ENCODE peak calls at places on chromosome X, in seven cellular contexts. T, Q, R, A, P, M and O are unnamed samples.

GRCh38 chrX:15579778-15580747 is 20.7 kb downstream of the ACE2 start:
- DNase-seq in T (no peak), Q (no peak), R (no peak), A (no peak), P (no peak), M (peak; percentile 92), O (no peak)

GRCh38 chrX:136541294-136541693 is 9.3 kb downstream of the VGLL1 start:
- DNase-seq in T (no peak), Q (no peak), R (no peak), A (no peak), P (no peak), M (peak; percentile 34), O (no peak)

GRCh38 chrX:10189317-10190268 is 32.8 kb downstream of the CLCN4 start:
- DNase-seq in T (peak; percentile 69), Q (peak; percentile 77), R (peak; percentile 44), A (peak; percentile 44), P (peak; percentile 31), M (peak; percentile 80), O (peak; percentile 43)

GRCh38 chrX:154057790-154058189 is 38.1 kb upstream of the IRAK1 start:
- DNase-seq in T (no peak), Q (no peak), R (no peak), A (no peak), P (no peak), M (no peak), O (no peak)

GRCh38 chrX:50813843-50814661 is at the start of gene SHROOM4:
- DNase-seq in T (no peak), Q (peak; percentile 87), R (no peak), A (peak; percentile 47), P (no peak), M (no peak), O (no peak)

GRCh38 chrX:121570072-121570841 is 522.8 kb downstream of the GLUD2 start:
- DNase-seq in T (no peak), Q (no peak), R (no peak), A (no peak), P (no peak), M (no peak), O (no peak)

GRCh38 chrX:151505796-151506195 is 57.7 kb upstream of the PASD1 start:
- DNase-seq in T (peak; percentile 9), Q (no peak), R (peak; percentile 22), A (peak; percentile 12), P (no peak), M (peak; percentile 49), O (no peak)

GRCh38 chrX:135421932-135422809 is at the start of gene SMIM10L2A:
- DNase-seq in T (no peak), Q (no peak), R (no peak), A (no peak), P (no peak), M (no peak), O (no peak)

GRCh38 chrX:66872771-66873170 is 233.9 kb upstream of the EDA2R start:
- DNase-seq in T (no peak), Q (no peak), R (peak; percentile 3), A (no peak), P (peak; percentile 100), M (no peak), O (no peak)

GRCh38 chrX:123817288-123817894 is 42.5 kb upstream of the XIAP start:
- DNase-seq in T (no peak), Q (no peak), R (no peak), A (no peak), P (no peak), M (no peak), O (no peak)

GRCh38 chrX:19747672-19748610 is 139.5 kb downstream of the SH3KBP1 start:
- DNase-seq in T (peak; percentile 83), Q (no peak), R (peak; percentile 2), A (no peak), P (no peak), M (no peak), O (no peak)

GRCh38 chrX:150312931-150313330 is 50.2 kb upstream of the MAMLD1 start:
- DNase-seq in T (no peak), Q (no peak), R (no peak), A (no peak), P (no peak), M (no peak), O (no peak)

GRCh38 chrX:124388562-124388961 is 42.2 kb downstream of the SH2D1A start:
- DNase-seq in T (peak; percentile 79), Q (no peak), R (peak; percentile 11), A (peak; percentile 46), P (peak; percentile 85), M (peak; percentile 75), O (peak; percentile 41)

GRCh38 chrX:78517124-78517523 is 142.0 kb downstream of the RTL3 start:
- DNase-seq in T (no peak), Q (no peak), R (no peak), A (no peak), P (no peak), M (no peak), O (no peak)

GRCh38 chrX:57453901-57454300 is 137.9 kb upstream of the ZXDB start:
- DNase-seq in T (peak; percentile 56), Q (peak; percentile 32), R (peak; percentile 14), A (peak; percentile 24), P (peak; percentile 11), M (peak; percentile 32), O (no peak)

GRCh38 chrX:103442536-103442901 is 66.2 kb downstream of the BEX3 start:
- DNase-seq in T (no peak), Q (no peak), R (no peak), A (peak; percentile 35), P (no peak), M (no peak), O (peak; percentile 61)

GRCh38 chrX:46325312-46325877 is 219.8 kb downstream of the ZNF674 start:
- DNase-seq in T (no peak), Q (peak; percentile 53), R (no peak), A (peak; percentile 62), P (no peak), M (no peak), O (no peak)

GRCh38 chrX:129139837-129140679 is 383.2 kb downstream of the SMARCA1 start:
- DNase-seq in T (no peak), Q (no peak), R (peak; percentile 85), A (no peak), P (peak; percentile 87), M (no peak), O (no peak)

GRCh38 chrX:71366674-71367256 is 608 bp downstream of the TAF1 start:
- DNase-seq in T (peak; percentile 33), Q (no peak), R (no peak), A (peak; percentile 12), P (no peak), M (peak; percentile 46), O (no peak)

GRCh38 chrX:130173190-130173895 is 1.6 kb downstream of the RAB33A start:
- DNase-seq in T (peak; percentile 40), Q (no peak), R (no peak), A (peak; percentile 87), P (no peak), M (peak; percentile 89), O (peak; percentile 73)

GRCh38 chrX:118698516-118699247 is 28.7 kb upstream of the IL13RA1 start:
- DNase-seq in T (peak; percentile 39), Q (no peak), R (no peak), A (peak; percentile 11), P (no peak), M (no peak), O (no peak)

GRCh38 chrX:130114141-130114561 is 3.9 kb upstream of the ELF4 start:
- DNase-seq in T (no peak), Q (no peak), R (no peak), A (no peak), P (no peak), M (peak; percentile 44), O (no peak)

GRCh38 chrX:2134782-2135181 is 366.0 kb downstream of the DHRSX start:
- DNase-seq in T (no peak), Q (no peak), R (no peak), A (no peak), P (no peak), M (no peak), O (no peak)

GRCh38 chrX:87525771-87526229 is 8.2 kb downstream of the KLHL4 start:
- DNase-seq in T (no peak), Q (no peak), R (no peak), A (no peak), P (no peak), M (peak; percentile 18), O (peak; percentile 21)

GRCh38 chrX:8366491-8366890 is 98.1 kb upstream of the VCX3B start:
- DNase-seq in T (no peak), Q (no peak), R (no peak), A (no peak), P (no peak), M (no peak), O (no peak)

GRCh38 chrX:69136546-69137331 is 28.5 kb downstream of the PJA1 start:
- DNase-seq in T (no peak), Q (peak; percentile 46), R (no peak), A (no peak), P (no peak), M (no peak), O (no peak)

GRCh38 chrX:1434871-1435240 is 17.9 kb downstream of the ASMTL start:
- DNase-seq in T (no peak), Q (no peak), R (no peak), A (no peak), P (no peak), M (no peak), O (no peak)

GRCh38 chrX:39996561-39996960 is 101.2 kb downstream of the BCOR start:
- DNase-seq in T (no peak), Q (no peak), R (no peak), A (no peak), P (no peak), M (no peak), O (no peak)